ENCODE peak calls at places on chromosome X, in nine cellular contexts. One of them, this sample, is unnamed. For H3K36me3, the result is how much of the 10 kb centered on the place peaks cover.

GRCh38 chrX:152861826-152862225 is 31.0 kb downstream of the NSDHL start:
- DNase-seq in colonic mucosa: no peak
- DNase-seq in gastrocnemius medialis: no peak
- DNase-seq in endothelial cell of umbilical vein: no peak
- DNase-seq in lung: no peak
- DNase-seq in neural progenitor cell: no peak
- DNase-seq in brain microvascular endothelial cell: no peak
- DNase-seq in left ventricle myocardium inferior: no peak
- DNase-seq in left lung: no peak
- DNase-seq in this sample: no peak

GRCh38 chrX:26848511-26848910 is 614.6 kb downstream of the PPP4R3C start:
- DNase-seq in colonic mucosa: no peak
- DNase-seq in gastrocnemius medialis: no peak
- DNase-seq in endothelial cell of umbilical vein: peak
- DNase-seq in lung: no peak
- DNase-seq in neural progenitor cell: no peak
- DNase-seq in brain microvascular endothelial cell: peak
- DNase-seq in left ventricle myocardium inferior: no peak
- DNase-seq in left lung: no peak
- DNase-seq in this sample: no peak

GRCh38 chrX:71992711-71993110 is 82.1 kb downstream of the NHSL2 start:
- DNase-seq in colonic mucosa: no peak
- DNase-seq in gastrocnemius medialis: no peak
- DNase-seq in endothelial cell of umbilical vein: no peak
- DNase-seq in lung: peak
- DNase-seq in neural progenitor cell: no peak
- DNase-seq in brain microvascular endothelial cell: no peak
- DNase-seq in left ventricle myocardium inferior: no peak
- DNase-seq in left lung: no peak
- DNase-seq in this sample: no peak

GRCh38 chrX:100647739-100648138 is 3.7 kb downstream of the SRPX2 start:
- DNase-seq in colonic mucosa: no peak
- DNase-seq in gastrocnemius medialis: no peak
- DNase-seq in endothelial cell of umbilical vein: peak
- DNase-seq in lung: no peak
- DNase-seq in neural progenitor cell: no peak
- DNase-seq in brain microvascular endothelial cell: no peak
- DNase-seq in left ventricle myocardium inferior: no peak
- DNase-seq in left lung: no peak
- DNase-seq in this sample: no peak

GRCh38 chrX:47707031-47707780 is 48.2 kb upstream of the UXT start:
- DNase-seq in colonic mucosa: no peak
- DNase-seq in gastrocnemius medialis: no peak
- DNase-seq in endothelial cell of umbilical vein: no peak
- DNase-seq in lung: no peak
- DNase-seq in neural progenitor cell: no peak
- DNase-seq in brain microvascular endothelial cell: peak
- DNase-seq in left ventricle myocardium inferior: no peak
- DNase-seq in left lung: no peak
- DNase-seq in this sample: no peak

GRCh38 chrX:125203379-125203736 is 116.3 kb upstream of the TEX13C start:
- DNase-seq in colonic mucosa: no peak
- DNase-seq in gastrocnemius medialis: no peak
- DNase-seq in endothelial cell of umbilical vein: no peak
- DNase-seq in lung: no peak
- DNase-seq in neural progenitor cell: peak
- DNase-seq in brain microvascular endothelial cell: no peak
- DNase-seq in left ventricle myocardium inferior: peak
- DNase-seq in left lung: peak
- DNase-seq in this sample: no peak

GRCh38 chrX:3191821-3192220 is 150.6 kb downstream of the ARSF start:
- DNase-seq in colonic mucosa: no peak
- DNase-seq in gastrocnemius medialis: no peak
- DNase-seq in endothelial cell of umbilical vein: no peak
- DNase-seq in lung: no peak
- DNase-seq in neural progenitor cell: no peak
- DNase-seq in brain microvascular endothelial cell: no peak
- DNase-seq in left ventricle myocardium inferior: no peak
- DNase-seq in left lung: no peak
- DNase-seq in this sample: no peak

GRCh38 chrX:275967-276587 is 5.1 kb upstream of the PLCXD1 start:
- DNase-seq in colonic mucosa: peak
- DNase-seq in gastrocnemius medialis: peak
- DNase-seq in endothelial cell of umbilical vein: no peak
- DNase-seq in lung: peak
- DNase-seq in neural progenitor cell: peak
- DNase-seq in brain microvascular endothelial cell: no peak
- DNase-seq in left ventricle myocardium inferior: peak
- DNase-seq in left lung: peak
- DNase-seq in this sample: peak

GRCh38 chrX:143869018-143869417 is 14.9 kb upstream of the UBE2NL start:
- DNase-seq in colonic mucosa: no peak
- DNase-seq in gastrocnemius medialis: no peak
- DNase-seq in endothelial cell of umbilical vein: no peak
- DNase-seq in lung: no peak
- DNase-seq in neural progenitor cell: no peak
- DNase-seq in brain microvascular endothelial cell: no peak
- DNase-seq in left ventricle myocardium inferior: no peak
- DNase-seq in left lung: no peak
- DNase-seq in this sample: no peak

GRCh38 chrX:119004920-119005524 is 30.6 kb downstream of the LONRF3 start:
- DNase-seq in colonic mucosa: peak
- DNase-seq in gastrocnemius medialis: peak
- DNase-seq in endothelial cell of umbilical vein: peak
- DNase-seq in lung: peak
- DNase-seq in neural progenitor cell: peak
- DNase-seq in brain microvascular endothelial cell: peak
- DNase-seq in left ventricle myocardium inferior: peak
- DNase-seq in left lung: peak
- DNase-seq in this sample: peak

GRCh38 chrX:35664838-35665237 is 133.3 kb upstream of the MAGEB16 start:
- DNase-seq in colonic mucosa: no peak
- DNase-seq in gastrocnemius medialis: no peak
- DNase-seq in endothelial cell of umbilical vein: no peak
- DNase-seq in lung: no peak
- DNase-seq in neural progenitor cell: no peak
- DNase-seq in brain microvascular endothelial cell: no peak
- DNase-seq in left ventricle myocardium inferior: no peak
- DNase-seq in left lung: no peak
- DNase-seq in this sample: no peak

GRCh38 chrX:27918799-27919198 is 62.5 kb downstream of the DCAF8L1 start:
- DNase-seq in colonic mucosa: peak
- DNase-seq in gastrocnemius medialis: no peak
- DNase-seq in endothelial cell of umbilical vein: peak
- DNase-seq in lung: no peak
- DNase-seq in neural progenitor cell: peak
- DNase-seq in brain microvascular endothelial cell: no peak
- DNase-seq in left ventricle myocardium inferior: no peak
- DNase-seq in left lung: no peak
- DNase-seq in this sample: no peak

GRCh38 chrX:71998836-71999509 is 88.3 kb downstream of the NHSL2 start:
- DNase-seq in colonic mucosa: no peak
- DNase-seq in gastrocnemius medialis: no peak
- DNase-seq in endothelial cell of umbilical vein: peak
- DNase-seq in lung: no peak
- DNase-seq in neural progenitor cell: peak
- DNase-seq in brain microvascular endothelial cell: no peak
- DNase-seq in left ventricle myocardium inferior: no peak
- DNase-seq in left lung: no peak
- DNase-seq in this sample: no peak

GRCh38 chrX:32293962-32294708 is 917.2 kb downstream of the DMD start:
- DNase-seq in colonic mucosa: no peak
- DNase-seq in gastrocnemius medialis: peak
- DNase-seq in endothelial cell of umbilical vein: no peak
- DNase-seq in lung: no peak
- DNase-seq in neural progenitor cell: no peak
- DNase-seq in brain microvascular endothelial cell: peak
- DNase-seq in left ventricle myocardium inferior: no peak
- DNase-seq in left lung: no peak
- DNase-seq in this sample: no peak

GRCh38 chrX:15299945-15300851 is 15.2 kb downstream of the ASB11 start:
- DNase-seq in colonic mucosa: no peak
- DNase-seq in gastrocnemius medialis: no peak
- DNase-seq in endothelial cell of umbilical vein: peak
- DNase-seq in lung: no peak
- DNase-seq in neural progenitor cell: peak
- DNase-seq in brain microvascular endothelial cell: no peak
- DNase-seq in left ventricle myocardium inferior: no peak
- DNase-seq in left lung: no peak
- DNase-seq in this sample: no peak

GRCh38 chrX:90026730-90027129 is 105.0 kb downstream of the TGIF2LX start:
- DNase-seq in colonic mucosa: no peak
- DNase-seq in gastrocnemius medialis: no peak
- DNase-seq in endothelial cell of umbilical vein: no peak
- DNase-seq in lung: no peak
- DNase-seq in neural progenitor cell: no peak
- DNase-seq in brain microvascular endothelial cell: no peak
- DNase-seq in left ventricle myocardium inferior: no peak
- DNase-seq in left lung: no peak
- DNase-seq in this sample: no peak

DNA sequence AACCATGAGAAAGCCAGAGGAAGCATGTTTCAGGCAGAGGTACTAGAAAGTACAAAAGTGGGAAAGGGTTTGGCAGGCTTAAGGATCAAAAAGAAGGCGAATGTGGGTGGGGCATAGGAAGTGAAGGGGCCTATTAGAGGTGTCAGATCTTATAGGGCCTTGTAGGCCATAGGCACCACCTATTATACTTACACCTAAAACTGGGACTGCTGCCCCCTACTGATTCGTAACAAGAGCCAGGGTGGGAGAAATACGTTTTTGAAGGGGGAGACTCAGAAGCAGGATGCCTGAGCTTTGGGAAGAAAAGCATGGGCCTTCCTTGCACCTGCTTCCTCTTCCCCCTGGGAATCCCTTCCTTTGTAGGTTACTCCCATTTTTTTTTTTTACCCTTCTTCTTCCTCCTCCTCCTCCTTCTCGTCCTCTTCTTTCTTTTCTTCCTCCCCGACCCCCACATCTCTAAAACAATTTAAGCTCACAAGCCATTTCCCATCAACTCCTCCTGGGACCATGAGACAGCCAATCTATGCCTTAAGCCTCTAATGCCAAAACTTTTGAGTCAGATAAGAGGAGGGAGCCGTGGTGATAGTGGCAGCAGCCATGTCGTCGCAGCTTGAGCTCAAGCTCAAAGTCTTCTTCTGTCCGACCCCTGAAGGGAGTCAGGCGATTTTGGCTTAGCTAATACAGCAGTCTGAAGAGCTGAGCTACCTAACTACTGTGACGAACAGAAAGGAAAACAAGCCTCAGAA is 40.8 kb upstream of the GPC3 start:
- DNase-seq in colonic mucosa: no peak
- DNase-seq in gastrocnemius medialis: no peak
- DNase-seq in endothelial cell of umbilical vein: no peak
- DNase-seq in lung: no peak
- DNase-seq in neural progenitor cell: peak
- DNase-seq in brain microvascular endothelial cell: no peak
- DNase-seq in left ventricle myocardium inferior: no peak
- DNase-seq in left lung: no peak
- DNase-seq in this sample: no peak
- TF ChIP-seq CTCF in colonic mucosa: no peak
- TF ChIP-seq CTCF in gastrocnemius medialis: no peak
- TF ChIP-seq CTCF in endothelial cell of umbilical vein: no peak
- TF ChIP-seq CTCF in lung: no peak
- TF ChIP-seq CTCF in neural progenitor cell: peak
- TF ChIP-seq CTCF in brain microvascular endothelial cell: no peak
- TF ChIP-seq CTCF in left ventricle myocardium inferior: no peak
- TF ChIP-seq CTCF in left lung: no peak
- TF ChIP-seq CTCF in this sample: no peak

GRCh38 chrX:154050113-154050495 is 30.4 kb upstream of the IRAK1 start:
- DNase-seq in colonic mucosa: no peak
- DNase-seq in gastrocnemius medialis: no peak
- DNase-seq in endothelial cell of umbilical vein: no peak
- DNase-seq in lung: no peak
- DNase-seq in neural progenitor cell: no peak
- DNase-seq in brain microvascular endothelial cell: no peak
- DNase-seq in left ventricle myocardium inferior: no peak
- DNase-seq in left lung: no peak
- DNase-seq in this sample: no peak

GRCh38 chrX:154047266-154047665 is 27.6 kb upstream of the IRAK1 start:
- DNase-seq in colonic mucosa: no peak
- DNase-seq in gastrocnemius medialis: no peak
- DNase-seq in endothelial cell of umbilical vein: peak
- DNase-seq in lung: no peak
- DNase-seq in neural progenitor cell: no peak
- DNase-seq in brain microvascular endothelial cell: peak
- DNase-seq in left ventricle myocardium inferior: no peak
- DNase-seq in left lung: no peak
- DNase-seq in this sample: no peak

GRCh38 chrX:154051210-154051810 is 31.6 kb upstream of the IRAK1 start:
- DNase-seq in colonic mucosa: peak
- DNase-seq in gastrocnemius medialis: peak
- DNase-seq in endothelial cell of umbilical vein: peak
- DNase-seq in lung: peak
- DNase-seq in neural progenitor cell: peak
- DNase-seq in brain microvascular endothelial cell: peak
- DNase-seq in left ventricle myocardium inferior: peak
- DNase-seq in left lung: no peak
- DNase-seq in this sample: peak

GRCh38 chrX:154048398-154048797 is 28.7 kb upstream of the IRAK1 start:
- DNase-seq in colonic mucosa: no peak
- DNase-seq in gastrocnemius medialis: no peak
- DNase-seq in endothelial cell of umbilical vein: no peak
- DNase-seq in lung: no peak
- DNase-seq in neural progenitor cell: no peak
- DNase-seq in brain microvascular endothelial cell: no peak
- DNase-seq in left ventricle myocardium inferior: no peak
- DNase-seq in left lung: no peak
- DNase-seq in this sample: no peak

GRCh38 chrX:154049209-154050112 is 29.8 kb upstream of the IRAK1 start:
- DNase-seq in colonic mucosa: no peak
- DNase-seq in gastrocnemius medialis: peak
- DNase-seq in endothelial cell of umbilical vein: no peak
- DNase-seq in lung: no peak
- DNase-seq in neural progenitor cell: no peak
- DNase-seq in brain microvascular endothelial cell: no peak
- DNase-seq in left ventricle myocardium inferior: no peak
- DNase-seq in left lung: no peak
- DNase-seq in this sample: no peak
- H3K36me3 ChIP-seq in colonic mucosa: under half
- H3K36me3 ChIP-seq in gastrocnemius medialis: under half
- H3K36me3 ChIP-seq in endothelial cell of umbilical vein: under half
- H3K36me3 ChIP-seq in lung: under half
- H3K36me3 ChIP-seq in neural progenitor cell: under half
- H3K36me3 ChIP-seq in brain microvascular endothelial cell: under half
- H3K36me3 ChIP-seq in left ventricle myocardium inferior: under half
- H3K36me3 ChIP-seq in left lung: under half
- H3K36me3 ChIP-seq in this sample: under half

GRCh38 chrX:20171887-20172286 is 30.2 kb upstream of the EIF1AX start:
- DNase-seq in colonic mucosa: no peak
- DNase-seq in gastrocnemius medialis: no peak
- DNase-seq in endothelial cell of umbilical vein: no peak
- DNase-seq in lung: no peak
- DNase-seq in neural progenitor cell: no peak
- DNase-seq in brain microvascular endothelial cell: no peak
- DNase-seq in left ventricle myocardium inferior: no peak
- DNase-seq in left lung: no peak
- DNase-seq in this sample: no peak
- TF ChIP-seq CTCF in colonic mucosa: no peak
- TF ChIP-seq CTCF in gastrocnemius medialis: no peak
- TF ChIP-seq CTCF in endothelial cell of umbilical vein: no peak
- TF ChIP-seq CTCF in lung: no peak
- TF ChIP-seq CTCF in neural progenitor cell: no peak
- TF ChIP-seq CTCF in brain microvascular endothelial cell: no peak
- TF ChIP-seq CTCF in left ventricle myocardium inferior: no peak
- TF ChIP-seq CTCF in left lung: no peak
- TF ChIP-seq CTCF in this sample: no peak

GRCh38 chrX:134418317-134419113 is 41.5 kb upstream of the HPRT1 start:
- DNase-seq in colonic mucosa: peak
- DNase-seq in gastrocnemius medialis: no peak
- DNase-seq in endothelial cell of umbilical vein: no peak
- DNase-seq in lung: no peak
- DNase-seq in neural progenitor cell: no peak
- DNase-seq in brain microvascular endothelial cell: no peak
- DNase-seq in left ventricle myocardium inferior: no peak
- DNase-seq in left lung: no peak
- DNase-seq in this sample: no peak
- H3K36me3 ChIP-seq in colonic mucosa: under half
- H3K36me3 ChIP-seq in gastrocnemius medialis: under half
- H3K36me3 ChIP-seq in endothelial cell of umbilical vein: under half
- H3K36me3 ChIP-seq in lung: under half
- H3K36me3 ChIP-seq in neural progenitor cell: under half
- H3K36me3 ChIP-seq in brain microvascular endothelial cell: under half
- H3K36me3 ChIP-seq in left ventricle myocardium inferior: under half
- H3K36me3 ChIP-seq in left lung: under half
- H3K36me3 ChIP-seq in this sample: under half